ENCODE peak calls at places on chromosomes 2 and 18, in eight cellular contexts. J is PC-9, M is neuronal stem cell, G is HL-60, F is psoas muscle, P is Kasumi-1, D is IMR-90, X is EH. U is an unnamed sample.

GRCh38 chr2:229133155-229133772 is 137.8 kb downstream of the PID1 start:
- DNase-seq in J (no peak), M (peak), G (peak), F (no peak), P (peak), D (peak), X (peak), U (no peak)

GRCh38 chr2:240478346-240479110 is 43.1 kb downstream of the GPC1 start:
- DNase-seq in J (no peak), M (no peak), G (no peak), F (no peak), P (no peak), D (no peak), X (no peak), U (no peak)

GRCh38 chr2:181839811-181840210 is 51.7 kb upstream of the ITPRID2 start:
- DNase-seq in J (no peak), M (no peak), G (no peak), F (no peak), P (no peak), D (peak), X (no peak), U (no peak)

GRCh38 chr2:239273280-239274234 is 127.3 kb downstream of the HDAC4 start:
- DNase-seq in J (no peak), M (no peak), G (peak), F (peak), P (no peak), D (no peak), X (no peak), U (no peak)

GRCh38 chr18:8139971-8140406 is 469.2 kb upstream of the RAB12 start:
- DNase-seq in J (no peak), M (no peak), G (no peak), F (peak), P (no peak), D (no peak), X (no peak), U (no peak)

GRCh38 chr18:58578835-58579560 is 49.9 kb downstream of the ALPK2 start:
- DNase-seq in J (no peak), M (no peak), G (no peak), F (no peak), P (no peak), D (peak), X (peak), U (no peak)

GRCh38 chr2:214740867-214741266 is 68.6 kb downstream of the BARD1 start:
- DNase-seq in J (no peak), M (no peak), G (no peak), F (no peak), P (no peak), D (no peak), X (no peak), U (no peak)

GRCh38 chr18:48942554-48943261 is 8.1 kb downstream of the SMAD7 start:
- DNase-seq in J (peak), M (no peak), G (no peak), F (peak), P (no peak), D (peak), X (peak), U (no peak)

GRCh38 chr2:46539327-46540276 is 60.2 kb downstream of the TMEM247 start:
- DNase-seq in J (no peak), M (no peak), G (no peak), F (no peak), P (no peak), D (no peak), X (peak), U (no peak)

GRCh38 chr2:45329045-45329677 is 281.9 kb downstream of the SRBD1 start:
- DNase-seq in J (peak), M (no peak), G (no peak), F (no peak), P (no peak), D (peak), X (peak), U (no peak)

GRCh38 chr18:60962629-60963028 is 370.6 kb upstream of the CDH20 start:
- DNase-seq in J (no peak), M (no peak), G (no peak), F (no peak), P (no peak), D (no peak), X (no peak), U (no peak)

GRCh38 chr2:105487142-105488069 is 88.6 kb upstream of the FHL2 start:
- DNase-seq in J (no peak), M (no peak), G (no peak), F (no peak), P (no peak), D (peak), X (peak), U (no peak)

GRCh38 chr2:165305391-165306096 is 66.3 kb downstream of the SCN2A start:
- DNase-seq in J (no peak), M (no peak), G (no peak), F (no peak), P (no peak), D (no peak), X (no peak), U (no peak)

GRCh38 chr2:196205891-196206408 is 34.6 kb upstream of the STK17B start:
- DNase-seq in J (no peak), M (no peak), G (peak), F (no peak), P (no peak), D (no peak), X (peak), U (no peak)

GRCh38 chr2:207333599-207334308 is 168.0 kb upstream of the KLF7 start:
- DNase-seq in J (no peak), M (no peak), G (no peak), F (no peak), P (no peak), D (peak), X (peak), U (no peak)

GRCh38 chr2:127122351-127123027 is 15.5 kb upstream of the BIN1 start:
- DNase-seq in J (no peak), M (no peak), G (no peak), F (no peak), P (no peak), D (no peak), X (no peak), U (no peak)

GRCh38 chr2:182182436-182182835 is 196.8 kb downstream of the PPP1R1C start:
- DNase-seq in J (no peak), M (no peak), G (no peak), F (no peak), P (no peak), D (no peak), X (no peak), U (no peak)

GRCh38 chr2:223762853-223763252 is 74.5 kb downstream of the AP1S3 start:
- DNase-seq in J (no peak), M (no peak), G (peak), F (no peak), P (no peak), D (peak), X (peak), U (no peak)

GRCh38 chr2:19109521-19109920 is 248.9 kb downstream of the OSR1 start:
- DNase-seq in J (no peak), M (no peak), G (no peak), F (no peak), P (no peak), D (no peak), X (no peak), U (no peak)

GRCh38 chr2:142863485-142863921 is 14.0 kb upstream of the KYNU start:
- DNase-seq in J (no peak), M (no peak), G (no peak), F (no peak), P (no peak), D (peak), X (peak), U (no peak)

GRCh38 chr2:207288628-207289027 is 122.9 kb upstream of the KLF7 start:
- DNase-seq in J (no peak), M (no peak), G (no peak), F (no peak), P (no peak), D (no peak), X (peak), U (no peak)

GRCh38 chr2:70887550-70888229 is 48.0 kb upstream of the ATP6V1B1 start:
- DNase-seq in J (no peak), M (no peak), G (no peak), F (peak), P (no peak), D (no peak), X (no peak), U (no peak)

GRCh38 chr18:54950221-54950620 is 9.0 kb downstream of the CCDC68 start:
- DNase-seq in J (no peak), M (no peak), G (no peak), F (no peak), P (no peak), D (no peak), X (no peak), U (no peak)

GRCh38 chr2:96315400-96316071 is 9.6 kb upstream of the ITPRIPL1 start:
- DNase-seq in J (peak), M (no peak), G (peak), F (no peak), P (peak), D (peak), X (peak), U (no peak)

GRCh38 chr2:121596221-121597080 is 52.8 kb downstream of the CLASP1 start:
- DNase-seq in J (peak), M (no peak), G (peak), F (no peak), P (peak), D (peak), X (peak), U (no peak)

GRCh38 chr18:75418293-75418692 is 9.2 kb downstream of the SMIM21 start:
- DNase-seq in J (no peak), M (no peak), G (no peak), F (no peak), P (no peak), D (no peak), X (no peak), U (no peak)